ENCODE peak calls at places on chromosome 13, in five cellular contexts. W, F, M, N and V are unnamed samples. For H3K4me1, the result is how much of the 10 kb centered on the place peaks cover.

GRCh38 chr13:44306401-44307192 is 67.0 kb upstream of the SERP2 start:
- DNase-seq in W (peak), F (peak), M (peak), N (no peak), V (no peak)

GRCh38 chr13:102729560-102730275 is 34.9 kb upstream of the METTL21C start:
- DNase-seq in W (no peak), F (no peak), M (no peak), N (no peak), V (no peak)

GRCh38 chr13:90623318-90624011 is 724.0 kb upstream of the MIR17HG start:
- DNase-seq in W (no peak), F (no peak), M (no peak), N (no peak), V (no peak)

GRCh38 chr13:90686438-90686837 is 661.0 kb upstream of the MIR17HG start:
- DNase-seq in W (no peak), F (no peak), M (no peak), N (no peak), V (no peak)

GRCh38 chr13:103288114-103288513 is 221.9 kb upstream of the SLC10A2 start:
- DNase-seq in W (no peak), F (no peak), M (no peak), N (no peak), V (no peak)

GRCh38 chr13:87779451-87779850 is 108.3 kb downstream of the SLITRK5 start:
- DNase-seq in W (no peak), F (no peak), M (no peak), N (no peak), V (no peak)

GRCh38 chr13:84873951-84874350 is 925.3 kb downstream of the SLITRK6 start:
- DNase-seq in W (no peak), F (no peak), M (no peak), N (no peak), V (no peak)

GRCh38 chr13:76339649-76340048 is 546.6 kb downstream of the KCTD12 start:
- DNase-seq in W (no peak), F (no peak), M (no peak), N (no peak), V (no peak)

GRCh38 chr13:70034280-70034679 is 73.3 kb upstream of the ATXN8OS start:
- DNase-seq in W (no peak), F (no peak), M (no peak), N (no peak), V (no peak)

GRCh38 chr13:95050800-95051620 is 250.2 kb downstream of the ABCC4 start:
- DNase-seq in W (no peak), F (no peak), M (no peak), N (no peak), V (no peak)

GRCh38 chr13:46641274-46642081 is 88.5 kb downstream of the LRCH1 start:
- DNase-seq in W (no peak), F (no peak), M (no peak), N (no peak), V (no peak)

GRCh38 chr13:37457594-37457993 is 141.0 kb downstream of the POSTN start:
- DNase-seq in W (no peak), F (no peak), M (no peak), N (no peak), V (no peak)

GRCh38 chr13:76663941-76664340 is 222.3 kb downstream of the KCTD12 start:
- DNase-seq in W (no peak), F (no peak), M (no peak), N (no peak), V (no peak)

GRCh38 chr13:35729926-35730627 is 253.6 kb upstream of the MAB21L1 start:
- DNase-seq in W (no peak), F (no peak), M (no peak), N (no peak), V (no peak)

GRCh38 chr13:73334459-73334858 is 275.7 kb downstream of the KLF5 start:
- DNase-seq in W (no peak), F (no peak), M (no peak), N (no peak), V (no peak)

GRCh38 chr13:70585109-70585508 is 476.9 kb upstream of the KLHL1 start:
- DNase-seq in W (no peak), F (no peak), M (no peak), N (no peak), V (no peak)

GRCh38 chr13:43545317-43545874 is 241.4 kb downstream of the ENOX1 start:
- DNase-seq in W (no peak), F (no peak), M (peak), N (no peak), V (no peak)

GRCh38 chr13:108917581-108917980 is 288.2 kb downstream of the MYO16 start:
- DNase-seq in W (no peak), F (no peak), M (no peak), N (no peak), V (no peak)

GRCh38 chr13:90416938-90417337 is 930.5 kb upstream of the MIR17HG start:
- DNase-seq in W (no peak), F (no peak), M (no peak), N (no peak), V (no peak)

GRCh38 chr13:50099473-50099872 is 84.2 kb downstream of the KCNRG start:
- DNase-seq in W (no peak), F (no peak), M (no peak), N (no peak), V (no peak)

GRCh38 chr13:49098771-49099512 is 121.2 kb upstream of the MLNR start:
- DNase-seq in W (peak), F (no peak), M (no peak), N (no peak), V (no peak)

GRCh38 chr13:47420012-47420411 is 523.2 kb upstream of the HTR2A start:
- DNase-seq in W (no peak), F (no peak), M (no peak), N (no peak), V (no peak)

GRCh38 chr13:19345158-19345557 is 163.5 kb upstream of the TUBA3C start:
- DNase-seq in W (no peak), F (no peak), M (no peak), N (no peak), V (no peak)

GRCh38 chr13:26280295-26280694 is 26.4 kb downstream of the CDK8 start:
- DNase-seq in W (no peak), F (no peak), M (no peak), N (no peak), V (no peak)

GRCh38 chr13:97856001-97856675 is 97.3 kb upstream of the IPO5 start:
- DNase-seq in W (peak), F (peak), M (peak), N (no peak), V (no peak)

GRCh38 chr13:94435604-94436226 is 43.8 kb downstream of the DCT start:
- DNase-seq in W (no peak), F (no peak), M (no peak), N (peak), V (no peak)

GRCh38 chr13:103282571-103283450 is 216.6 kb upstream of the SLC10A2 start:
- DNase-seq in W (no peak), F (no peak), M (no peak), N (no peak), V (no peak)

GRCh38 chr13:95781016-95781415 is 104.1 kb downstream of the DNAJC3 start:
- DNase-seq in W (no peak), F (no peak), M (no peak), N (no peak), V (no peak)

GRCh38 chr13:64910061-64910460 is 2320.1 kb downstream of the PCDH9 start:
- DNase-seq in W (no peak), F (no peak), M (no peak), N (no peak), V (no peak)

GRCh38 chr13:108961542-108962125 is 332.2 kb downstream of the MYO16 start:
- DNase-seq in W (no peak), F (no peak), M (no peak), N (peak), V (no peak)

GRCh38 chr13:47109028-47109427 is 212.2 kb upstream of the HTR2A start:
- DNase-seq in W (no peak), F (no peak), M (no peak), N (no peak), V (no peak)

GRCh38 chr13:23723463-23723862 is 153.3 kb downstream of the TNFRSF19 start:
- DNase-seq in W (no peak), F (no peak), M (no peak), N (no peak), V (no peak)

GRCh38 chr13:44388427-44388826 is 14.8 kb downstream of the SERP2 start:
- DNase-seq in W (no peak), F (no peak), M (no peak), N (peak), V (no peak)

GRCh38 chr13:23696610-23697009 is 126.4 kb downstream of the TNFRSF19 start:
- DNase-seq in W (no peak), F (no peak), M (no peak), N (no peak), V (no peak)

GRCh38 chr13:113905018-113905417 is 41.1 kb upstream of the GAS6 start:
- DNase-seq in W (peak), F (no peak), M (peak), N (no peak), V (no peak)

GRCh38 chr13:113639661-113640262 is 18.2 kb downstream of the ATP4B start:
- DNase-seq in W (peak), F (peak), M (peak), N (no peak), V (no peak)

GRCh38 chr13:94254737-94255136 is 224.7 kb downstream of the DCT start:
- DNase-seq in W (no peak), F (no peak), M (no peak), N (no peak), V (no peak)

GRCh38 chr13:106376411-106377112 is 158.9 kb downstream of the EFNB2 start:
- DNase-seq in W (peak), F (no peak), M (peak), N (no peak), V (no peak)

DNA sequence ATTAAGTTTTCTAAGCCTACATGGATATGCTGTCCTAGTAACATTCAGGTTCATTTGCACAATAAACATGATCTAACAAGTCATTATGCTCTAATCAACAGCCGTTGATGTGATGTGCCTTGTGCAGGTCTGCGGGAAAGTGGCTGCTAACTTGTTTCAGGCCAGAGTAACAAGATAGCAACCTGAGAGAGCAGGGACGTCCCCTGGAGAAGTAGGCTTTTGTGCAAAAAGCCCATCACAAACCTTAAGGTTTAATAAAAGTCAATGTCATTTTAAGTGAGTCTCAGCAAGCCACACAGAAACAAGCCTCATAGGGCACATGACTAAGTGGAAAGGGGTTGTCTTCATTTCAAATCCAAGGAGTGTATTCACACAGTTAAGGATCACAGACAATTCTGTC is 17.6 kb downstream of the FOXO1 start:
- DNase-seq in W (no peak), F (no peak), M (no peak), N (no peak), V (no peak)
- H3K4me1 ChIP-seq in W (half or more), F (half or more), M (under half), N (half or more), V (half or more)

GRCh38 chr13:101115762-101116161 is 300.5 kb downstream of the NALCN start:
- DNase-seq in W (no peak), F (no peak), M (no peak), N (no peak), V (no peak)
- TF ChIP-seq CTCF in W (no peak), F (no peak), M (no peak), N (no peak), V (no peak)

DNA sequence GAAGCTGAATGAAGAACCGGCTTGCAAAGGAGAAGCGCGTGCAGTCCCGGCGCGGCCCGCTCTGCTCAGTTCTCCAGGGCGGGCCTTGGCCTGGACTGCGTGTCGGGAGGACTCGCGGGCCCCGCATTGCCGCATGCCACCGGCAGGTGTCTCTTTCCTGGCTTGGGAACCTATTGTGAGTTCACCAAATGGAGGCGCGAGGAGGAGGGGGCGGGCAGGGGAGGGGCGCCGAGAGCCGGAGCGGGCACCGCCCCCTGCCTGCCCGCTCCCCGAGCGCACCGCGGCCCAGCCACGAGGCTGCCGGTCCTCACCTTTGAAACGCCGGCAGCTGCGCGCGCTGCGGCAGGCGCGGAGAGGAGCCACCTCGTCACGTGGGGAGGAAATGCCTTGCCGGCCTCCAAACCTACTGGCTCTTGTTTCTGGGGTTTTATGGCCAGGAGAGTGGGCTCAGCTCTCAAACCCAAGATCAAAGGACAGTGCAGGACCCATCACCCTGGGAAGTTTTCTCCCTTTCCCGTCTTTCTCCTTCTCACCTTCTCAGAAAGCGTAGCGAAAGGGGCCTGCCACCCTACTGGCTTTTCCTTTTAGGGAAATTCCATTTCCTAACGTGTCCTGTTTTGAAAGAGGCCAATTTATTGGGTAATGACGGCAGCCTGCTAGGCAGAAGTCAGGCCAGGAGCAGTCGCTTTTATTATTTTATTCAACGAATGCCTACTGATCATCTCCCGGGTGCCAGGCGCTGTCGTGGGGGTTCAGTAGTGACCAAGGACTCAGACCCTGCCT is 13.8 kb upstream of the UBE2L5 start:
- DNase-seq in W (peak), F (peak), M (peak), N (peak), V (peak)
- TF ChIP-seq POLR2A in W (no peak), F (no peak), M (peak), N (no peak), V (no peak)

DNA sequence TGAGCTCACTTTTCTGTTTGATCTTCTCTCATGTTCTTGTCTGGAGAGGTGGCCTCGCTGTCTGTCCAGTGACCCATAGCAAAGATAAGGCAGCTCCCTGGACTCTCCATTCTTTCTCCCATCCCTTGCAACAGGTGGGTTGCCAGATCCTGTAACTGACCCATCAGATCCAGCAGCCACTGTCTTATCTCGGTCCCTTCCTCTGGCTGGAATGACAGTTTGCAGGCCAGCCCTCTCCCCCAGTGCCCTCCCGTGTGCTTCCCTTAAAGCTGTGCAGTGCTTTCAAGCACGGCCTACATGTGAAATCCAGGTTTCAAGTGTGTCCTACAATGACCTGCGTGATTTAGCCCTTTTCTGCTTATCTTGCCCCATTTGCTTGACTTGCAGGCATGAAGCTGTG is 3.7 kb downstream of the GTF3A start:
- DNase-seq in W (no peak), F (no peak), M (no peak), N (no peak), V (no peak)
- H3K4me1 ChIP-seq in W (under half), F (under half), M (under half), N (under half), V (under half)

GRCh38 chr13:80921971-80922370 is 581.0 kb upstream of the SPRY2 start:
- DNase-seq in W (no peak), F (no peak), M (no peak), N (no peak), V (no peak)

GRCh38 chr13:80924596-80924995 is 583.7 kb upstream of the SPRY2 start:
- DNase-seq in W (no peak), F (no peak), M (no peak), N (no peak), V (no peak)

GRCh38 chr13:80921556-80921955 is 580.6 kb upstream of the SPRY2 start:
- DNase-seq in W (no peak), F (no peak), M (no peak), N (no peak), V (no peak)

GRCh38 chr13:80928241-80928640 is 587.3 kb upstream of the SPRY2 start:
- DNase-seq in W (no peak), F (no peak), M (no peak), N (no peak), V (no peak)

DNA sequence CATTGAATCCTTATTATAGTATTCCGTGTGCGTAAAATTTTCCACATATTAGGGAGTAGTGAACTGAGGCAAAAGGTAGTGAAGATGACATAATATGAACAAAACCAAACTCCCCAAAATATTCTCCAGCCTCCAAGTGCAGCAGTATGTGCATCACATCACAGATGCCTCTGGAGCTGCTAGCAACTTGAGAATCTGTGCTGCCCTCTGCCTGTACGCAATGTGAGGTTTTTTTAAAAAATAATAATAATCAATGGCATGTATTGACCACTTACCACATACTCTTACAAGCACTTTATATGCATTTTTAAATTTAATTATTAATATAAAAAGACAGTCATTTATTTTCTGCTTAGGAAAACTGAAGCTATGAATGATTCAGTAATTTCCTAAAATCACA is 583.0 kb upstream of the SPRY2 start:
- DNase-seq in W (no peak), F (no peak), M (no peak), N (no peak), V (no peak)
- TF ChIP-seq CTCF in W (no peak), F (no peak), M (no peak), N (no peak), V (no peak)

GRCh38 chr13:42378383-42378780 is 106.4 kb downstream of the AKAP11 start:
- DNase-seq in W (no peak), F (no peak), M (no peak), N (no peak), V (no peak)
- TF ChIP-seq POLR2A in W (no peak), F (no peak), M (no peak), N (no peak), V (no peak)

DNA sequence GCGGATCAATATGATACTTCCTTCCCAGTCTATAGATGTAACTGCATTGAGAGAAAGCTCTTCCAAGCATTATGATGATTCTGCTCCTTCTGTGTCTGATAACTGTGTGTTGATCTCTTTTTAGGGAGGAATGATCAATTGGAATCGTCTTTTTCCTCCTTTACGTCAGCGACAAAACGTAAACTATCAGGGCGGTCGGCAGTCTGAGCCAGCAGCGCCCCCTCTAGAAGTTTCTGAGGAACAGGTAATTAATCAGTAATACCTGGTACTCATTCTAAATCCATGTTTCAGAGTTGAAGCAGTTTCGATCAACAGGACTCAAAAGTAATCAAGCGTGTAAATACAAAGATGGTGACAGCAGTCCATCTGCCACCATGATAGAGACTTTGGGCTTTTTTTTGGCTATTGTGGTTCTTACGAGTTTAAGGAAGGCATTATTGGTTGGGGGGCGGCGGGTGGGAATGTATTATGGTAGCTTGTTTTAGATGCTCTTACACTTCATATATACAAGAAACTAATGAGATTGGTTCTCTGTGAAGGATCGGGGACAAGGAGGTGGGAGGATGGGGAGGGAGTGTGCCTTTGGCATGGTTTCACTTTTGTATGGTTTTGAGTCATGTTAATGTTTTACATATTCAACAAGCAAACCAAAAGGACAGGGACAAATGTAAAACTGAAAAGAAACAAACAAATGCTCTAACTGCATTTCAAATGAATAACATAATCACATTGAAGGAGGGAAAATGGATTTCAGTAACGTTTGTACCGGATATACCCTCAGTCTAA is 60.7 kb upstream of the GPR183 start:
- DNase-seq in W (no peak), F (no peak), M (no peak), N (no peak), V (no peak)
- H3K4me1 ChIP-seq in W (under half), F (under half), M (under half), N (under half), V (under half)

GRCh38 chr13:110092869-110093268 is 214.1 kb downstream of the COL4A1 start:
- DNase-seq in W (no peak), F (no peak), M (no peak), N (no peak), V (no peak)

GRCh38 chr13:110089100-110089499 is 217.9 kb downstream of the COL4A1 start:
- DNase-seq in W (no peak), F (no peak), M (no peak), N (no peak), V (no peak)

GRCh38 chr13:110089815-110090214 is 217.1 kb downstream of the COL4A1 start:
- DNase-seq in W (no peak), F (no peak), M (no peak), N (no peak), V (no peak)
- TF ChIP-seq CTCF in W (peak), F (peak), M (no peak), N (no peak), V (peak)